ENCODE peak calls at places on chromosomes 11 and 22, in six cellular contexts. I, W, H, T, N and C are unnamed samples.

GRCh38 chr11:69008774-69009440 is 4.1 kb downstream of the MRGPRF start:
- DNase-seq in I (peak; percentile 92), W (peak; percentile 80), H (peak; percentile 91), T (peak; percentile 98), N (no peak), C (no peak)

GRCh38 chr11:77053217-77054013 is 13.4 kb upstream of the CAPN5 start:
- DNase-seq in I (no peak), W (no peak), H (no peak), T (no peak), N (no peak), C (no peak)

GRCh38 chr11:117300301-117300700 is 9.2 kb downstream of the BACE1-AS start:
- DNase-seq in I (peak; percentile 32), W (no peak), H (peak; percentile 10), T (peak; percentile 69), N (no peak), C (peak; percentile 51)

GRCh38 chr11:3867209-3868071 is 12.0 kb downstream of the STIM1 start:
- DNase-seq in I (no peak), W (no peak), H (no peak), T (no peak), N (no peak), C (peak; percentile 79)

GRCh38 chr11:111801135-111801534 is 34.9 kb upstream of the PPP2R1B start:
- DNase-seq in I (no peak), W (no peak), H (no peak), T (no peak), N (no peak), C (no peak)

GRCh38 chr11:6307879-6308278 is 12.4 kb downstream of the CAVIN3 start:
- DNase-seq in I (no peak), W (no peak), H (no peak), T (no peak), N (no peak), C (no peak)

GRCh38 chr11:85946221-85946620 is 91.0 kb downstream of the CCDC83 start:
- DNase-seq in I (no peak), W (no peak), H (no peak), T (no peak), N (no peak), C (peak; percentile 52)

GRCh38 chr11:118485273-118485672 is 42.0 kb upstream of the TTC36 start:
- DNase-seq in I (no peak), W (no peak), H (no peak), T (no peak), N (no peak), C (no peak)

GRCh38 chr11:24239016-24239720 is 257.7 kb upstream of the LUZP2 start:
- DNase-seq in I (no peak), W (no peak), H (peak; percentile 69), T (no peak), N (no peak), C (no peak)

GRCh38 chr11:12410006-12410728 is 32.8 kb downstream of the PARVA start:
- DNase-seq in I (no peak), W (no peak), H (no peak), T (peak; percentile 92), N (no peak), C (peak; percentile 15)

GRCh38 chr22:28582806-28583205 is 96.8 kb downstream of the TTC28 start:
- DNase-seq in I (no peak), W (no peak), H (peak; percentile 45), T (no peak), N (no peak), C (peak; percentile 84)

GRCh38 chr11:87428266-87428665 is 390.5 kb downstream of the TMEM135 start:
- DNase-seq in I (no peak), W (no peak), H (no peak), T (no peak), N (no peak), C (no peak)

GRCh38 chr22:44108076-44108475 is 72.6 kb upstream of the PARVG start:
- DNase-seq in I (no peak), W (no peak), H (no peak), T (no peak), N (no peak), C (no peak)

GRCh38 chr11:118901494-118902335 is 18.0 kb downstream of the CXCR5 start:
- DNase-seq in I (no peak), W (peak; percentile 24), H (no peak), T (peak; percentile 67), N (peak; percentile 28), C (no peak)

GRCh38 chr11:66845876-66846212 is 2.6 kb downstream of the RCE1 start:
- DNase-seq in I (no peak), W (no peak), H (no peak), T (peak; percentile 35), N (no peak), C (no peak)

GRCh38 chr11:16839821-16840220 is 101.4 kb downstream of the C11orf58 start:
- DNase-seq in I (no peak), W (no peak), H (no peak), T (no peak), N (no peak), C (no peak)

GRCh38 chr22:26666035-26666338 is 8.6 kb downstream of the MIAT start:
- DNase-seq in I (no peak), W (no peak), H (no peak), T (no peak), N (no peak), C (no peak)
- TF ChIP-seq CTCF in I (no peak), W (no peak), H (no peak), T (no peak), N (no peak), C (no peak)

DNA sequence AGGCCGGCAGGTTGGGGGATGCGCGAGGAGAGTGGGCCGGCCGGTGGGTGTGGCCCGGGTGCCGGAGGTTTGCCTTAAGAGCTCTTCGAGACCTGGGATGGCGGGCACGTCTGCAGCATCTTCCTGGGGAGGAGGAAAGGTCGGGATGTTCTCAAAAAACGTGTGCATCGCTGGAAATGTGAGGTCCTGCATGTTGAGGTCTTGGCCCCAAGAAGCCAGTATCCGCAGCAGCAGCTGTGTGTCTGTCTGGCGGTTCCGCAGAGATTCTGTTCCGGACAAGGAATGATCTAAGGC is 1.4 kb downstream of the NAV2 start:
- DNase-seq in I (no peak), W (no peak), H (no peak), T (peak; percentile 78), N (no peak), C (peak; percentile 5)
- H3K27ac ChIP-seq in I (peak overlapping the region; percentile 95), W (no peak overlapping the region), H (peak overlapping the region; percentile 99), T (peak overlapping the region; percentile 93), N (no peak overlapping the region), C (no peak overlapping the region)

GRCh38 chr22:41301085-41302015 is at the start of gene ZC3H7B:
- DNase-seq in I (peak; percentile 82), W (peak; percentile 85), H (peak; percentile 27), T (peak; percentile 92), N (peak; percentile 88), C (peak; percentile 89)
- TF ChIP-seq CTCF in I (peak; percentile 64), W (peak; percentile 39), H (peak; percentile 66), T (peak; percentile 39), N (peak; percentile 43), C (peak; percentile 56)

GRCh38 chr22:32803020-32803758 is 1.7 kb downstream of the TIMP3 start:
- DNase-seq in I (no peak), W (no peak), H (no peak), T (peak; percentile 72), N (no peak), C (no peak)
- H3K27ac ChIP-seq in I (peak overlapping the region; percentile 89), W (no peak overlapping the region), H (no peak overlapping the region), T (peak overlapping the region; percentile 94), N (no peak overlapping the region), C (no peak overlapping the region)

GRCh38 chr11:46391578-46392420 is at the start of gene CHRM4:
- DNase-seq in I (no peak), W (no peak), H (no peak), T (peak; percentile 53), N (no peak), C (peak; percentile 79)
- TF ChIP-seq CTCF in I (no peak), W (no peak), H (peak; percentile 48), T (no peak), N (no peak), C (peak; percentile 39)

DNA sequence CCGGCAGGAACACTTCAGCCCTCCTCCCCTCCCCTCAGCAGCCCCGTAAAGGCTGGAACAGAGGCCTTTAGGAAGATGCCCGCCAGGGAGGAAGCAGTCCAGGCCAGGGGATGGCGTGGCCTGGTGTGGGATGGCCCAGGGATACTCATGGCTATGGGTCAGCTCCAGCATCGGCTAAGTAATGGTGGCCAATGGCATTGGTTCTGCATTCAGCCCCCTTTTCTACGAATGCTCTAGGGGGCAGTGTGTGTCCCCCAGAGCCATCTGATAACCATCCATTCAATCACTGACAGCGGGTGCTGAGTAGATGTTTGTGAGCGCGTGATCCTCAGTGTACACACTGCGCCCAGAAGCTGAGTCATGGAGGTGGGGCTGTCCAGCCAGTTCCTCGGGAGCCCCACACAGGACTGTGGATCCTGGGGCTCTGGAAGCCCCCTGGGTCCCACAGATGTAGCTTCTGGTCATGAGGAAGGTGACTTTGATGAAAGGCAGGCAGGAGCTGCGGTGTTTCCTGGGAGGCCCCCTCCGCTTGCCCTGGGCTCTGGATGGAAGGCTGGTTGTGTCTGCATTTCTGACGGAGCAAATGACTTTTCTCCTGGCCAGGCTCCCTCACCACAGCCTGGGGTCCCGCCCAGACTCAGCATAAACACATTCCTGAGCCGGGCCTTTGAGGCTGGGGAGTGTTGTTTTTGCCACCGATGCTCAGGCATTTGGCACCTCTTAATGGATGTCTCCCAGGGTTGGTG is 46.5 kb downstream of the FBLN1 start:
- DNase-seq in I (peak; percentile 91), W (peak; percentile 45), H (peak; percentile 91), T (peak; percentile 94), N (no peak), C (peak; percentile 27)
- H3K27ac ChIP-seq in I (peak overlapping the region; percentile 87), W (peak overlapping the region; percentile 57), H (peak overlapping the region; percentile 97), T (peak overlapping the region; percentile 84), N (no peak overlapping the region), C (peak overlapping the region; percentile 4)

GRCh38 chr11:127680146-127680545 is 679.6 kb upstream of the KIRREL3 start:
- DNase-seq in I (no peak), W (no peak), H (no peak), T (no peak), N (no peak), C (no peak)

GRCh38 chr11:127677813-127678212 is 677.2 kb upstream of the KIRREL3 start:
- DNase-seq in I (no peak), W (no peak), H (no peak), T (no peak), N (no peak), C (no peak)

GRCh38 chr11:127683321-127683720 is 682.8 kb upstream of the KIRREL3 start:
- DNase-seq in I (no peak), W (no peak), H (no peak), T (no peak), N (no peak), C (no peak)
- TF ChIP-seq CTCF in I (no peak), W (no peak), H (no peak), T (no peak), N (no peak), C (no peak)